ENCODE peak calls at places on chromosomes 1 and 21, in six cellular contexts. Y is H9, K is mesenchymal stem cell, S is IMR-90, O is neuronal stem cell, C is H1. N is an unnamed sample.

GRCh38 chr1:86231076-86231475 is 74.5 kb upstream of the COL24A1 start:
- DNase-seq in O (no peak), S (no peak), K (no peak), C (no peak), Y (no peak), N (no peak)

GRCh38 chr1:98437540-98437939 is 224.0 kb upstream of the SNX7 start:
- DNase-seq in C (no peak), S (no peak), Y (no peak), K (no peak), O (no peak), N (no peak)

GRCh38 chr1:209008586-209008985 is 574.9 kb upstream of the CAMK1G start:
- DNase-seq in Y (no peak), K (no peak), C (no peak), S (no peak), O (no peak), N (no peak)

GRCh38 chr1:108503062-108503740 is 53.1 kb downstream of the NBPF6 start:
- DNase-seq in Y (peak), K (peak), O (peak), C (no peak), S (peak), N (peak)

GRCh38 chr1:60848583-60849188 is 233.7 kb upstream of the NFIA start:
- DNase-seq in O (peak), Y (no peak), C (peak), K (peak), S (peak), N (peak)

GRCh38 chr1:101316801-101317200 is 80.0 kb downstream of the S1PR1 start:
- DNase-seq in K (no peak), S (no peak), O (no peak), C (no peak), Y (no peak), N (no peak)

GRCh38 chr1:70224954-70225353 is 3.8 kb downstream of the SRSF11 start:
- DNase-seq in C (no peak), Y (no peak), O (no peak), S (no peak), K (no peak), N (no peak)

GRCh38 chr1:72186733-72187307 is 95.5 kb downstream of the NEGR1 start:
- DNase-seq in C (no peak), S (peak), O (no peak), Y (no peak), K (peak), N (no peak)

GRCh38 chr1:77762072-77762476 is 2.4 kb upstream of the USP33 start:
- DNase-seq in S (peak), K (peak), O (no peak), C (no peak), Y (no peak), N (no peak)

GRCh38 chr1:169696273-169697100 is 14.9 kb downstream of the SELL start:
- DNase-seq in K (no peak), Y (no peak), S (no peak), C (no peak), O (no peak), N (peak)

GRCh38 chr1:207959141-207959825 is 48.4 kb upstream of the CD34 start:
- DNase-seq in Y (peak), K (peak), C (peak), S (peak), O (peak), N (peak)

GRCh38 chr21:46055863-46056281 is 42.0 kb upstream of the COL6A2 start:
- DNase-seq in O (no peak), C (no peak), Y (peak), S (peak), K (no peak), N (no peak)

GRCh38 chr1:26337625-26338024 is 16.3 kb downstream of the CRYBG2 start:
- DNase-seq in O (no peak), Y (peak), K (no peak), C (no peak), S (no peak), N (no peak)

GRCh38 chr1:38064232-38064903 is 17.8 kb upstream of the POU3F1 start:
- DNase-seq in Y (no peak), C (no peak), K (peak), O (no peak), S (peak), N (no peak)

GRCh38 chr1:6962390-6962955 is 177.2 kb downstream of the CAMTA1 start:
- DNase-seq in C (peak), O (no peak), K (no peak), Y (no peak), S (no peak), N (no peak)

GRCh38 chr1:54342764-54343687 is 63.2 kb downstream of the SSBP3 start:
- DNase-seq in O (no peak), K (no peak), Y (no peak), C (no peak), S (no peak), N (no peak)

GRCh38 chr1:224298344-224299330 is 31.3 kb downstream of the NVL start:
- DNase-seq in C (no peak), Y (no peak), O (no peak), S (no peak), K (no peak), N (peak)

GRCh38 chr1:168135116-168135981 is 1.4 kb downstream of the GPR161 start:
- DNase-seq in C (peak), O (no peak), S (no peak), Y (peak), K (peak), N (no peak)

GRCh38 chr1:81799939-81800740 is 594 bp upstream of the ADGRL2 start:
- DNase-seq in O (peak), Y (peak), C (peak), S (peak), K (peak), N (no peak)

GRCh38 chr1:170530972-170531757 is 801 bp upstream of the GORAB start:
- DNase-seq in O (no peak), Y (no peak), C (no peak), K (no peak), S (no peak), N (peak)

GRCh38 chr1:12327566-12327965 is 97.7 kb downstream of the VPS13D start:
- DNase-seq in O (no peak), K (no peak), S (no peak), Y (no peak), C (no peak), N (peak)

GRCh38 chr1:35448344-35448801 is 108.8 kb downstream of the KIAA0319L start:
- DNase-seq in C (no peak), O (no peak), Y (no peak), K (peak), S (peak), N (peak)

GRCh38 chr1:85465099-85465790 is at the start of gene DDAH1:
- DNase-seq in K (peak), O (no peak), Y (peak), S (peak), C (peak), N (peak)

GRCh38 chr1:207404849-207405525 is 49.1 kb upstream of the CR2 start:
- DNase-seq in O (peak), C (no peak), Y (no peak), S (peak), K (peak), N (peak)

GRCh38 chr1:94705755-94706154 is 114.4 kb upstream of the SLC44A3 start:
- DNase-seq in K (no peak), O (no peak), S (no peak), Y (no peak), C (no peak), N (no peak)

GRCh38 chr1:76289692-76290091 is 215.1 kb downstream of the ST6GALNAC3 start:
- DNase-seq in Y (no peak), C (no peak), S (no peak), K (no peak), O (no peak), N (no peak)

GRCh38 chr1:206685256-206685748 is 597 bp downstream of the MAPKAPK2 start:
- DNase-seq in Y (no peak), S (peak), C (no peak), O (peak), K (peak), N (peak)

GRCh38 chr1:53477626-53478025 is 18.4 kb downstream of the DMRTB1 start:
- DNase-seq in O (no peak), S (no peak), K (no peak), Y (peak), C (no peak), N (no peak)

DNA sequence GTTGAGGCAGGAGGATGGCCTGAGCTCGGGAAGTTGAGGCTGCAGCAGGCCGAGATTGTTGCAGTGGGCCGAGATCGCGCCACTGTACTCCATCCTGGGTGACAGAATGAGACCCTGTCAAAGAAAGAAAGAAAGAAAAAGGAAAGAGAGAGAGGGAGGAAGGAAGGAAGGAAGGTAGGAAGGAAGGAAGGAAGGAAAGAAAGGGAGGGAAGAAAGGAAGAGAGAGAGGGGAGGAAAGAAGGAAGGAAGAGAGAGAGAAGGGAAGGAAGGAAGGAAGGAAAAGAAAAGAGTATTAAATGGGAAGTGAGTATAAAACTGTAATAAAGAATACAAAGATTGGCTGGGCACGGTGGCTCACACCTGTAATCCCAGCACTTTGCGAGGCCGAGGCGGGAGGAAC is 18.4 kb upstream of the ABL2 start:
- DNase-seq in O (no peak), C (no peak), K (no peak), S (no peak), Y (no peak), N (no peak)
- H4K91ac ChIP-seq in O (no peak), C (no peak), K (no peak), S (no peak), Y (no peak), N (no peak)

GRCh38 chr1:20615946-20616345 is 17.3 kb upstream of the PINK1 start:
- DNase-seq in Y (no peak), S (no peak), O (no peak), K (no peak), C (no peak), N (no peak)
- H2AFZ ChIP-seq in Y (no peak), S (peak), O (peak), K (peak), C (no peak), N (no peak)

GRCh38 chr1:212062832-212063438 is 27.4 kb downstream of the DTL start:
- DNase-seq in Y (no peak), O (peak), C (no peak), K (peak), S (peak), N (no peak)
- H4K91ac ChIP-seq in Y (no peak), O (no peak), C (no peak), K (no peak), S (no peak), N (no peak)

DNA sequence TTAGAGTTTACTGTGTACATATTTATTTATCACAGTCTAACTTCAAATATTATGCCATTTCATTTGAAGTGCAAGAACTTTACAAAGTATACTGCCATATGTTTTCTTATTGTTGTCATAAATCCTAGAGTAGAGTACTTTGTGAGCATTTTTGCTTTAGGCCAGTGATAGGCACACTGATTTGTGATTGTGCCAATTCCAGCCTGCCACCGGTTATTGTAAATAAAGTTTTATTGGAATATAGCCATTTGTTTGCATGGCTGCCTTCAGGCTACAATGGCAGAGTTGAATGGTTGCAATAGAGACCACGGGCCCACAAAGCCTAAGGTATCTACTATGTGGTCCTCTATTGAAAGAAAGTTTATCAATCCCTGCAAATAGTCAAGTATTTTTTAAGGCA is 175.8 kb upstream of the GALNT2 start:
- DNase-seq in K (no peak), Y (no peak), C (no peak), O (no peak), S (no peak), N (no peak)
- H2AFZ ChIP-seq in K (no peak), Y (no peak), C (no peak), O (no peak), S (no peak), N (no peak)

GRCh38 chr1:203567596-203567995 is 59.0 kb upstream of the ATP2B4 start:
- DNase-seq in Y (no peak), C (no peak), S (no peak), O (no peak), K (no peak), N (peak)

GRCh38 chr1:203564024-203564423 is 62.6 kb upstream of the ATP2B4 start:
- DNase-seq in K (no peak), S (peak), O (no peak), C (no peak), Y (no peak), N (peak)

GRCh38 chr1:203559523-203559922 is 65.6 kb downstream of the OPTC start:
- DNase-seq in S (peak), O (no peak), C (no peak), Y (no peak), K (peak), N (no peak)

GRCh38 chr1:203557958-203558760 is 64.2 kb downstream of the OPTC start:
- DNase-seq in O (no peak), C (no peak), S (peak), Y (no peak), K (peak), N (peak)

GRCh38 chr1:203563291-203563690 is 63.3 kb upstream of the ATP2B4 start:
- DNase-seq in S (no peak), O (no peak), Y (no peak), K (no peak), C (no peak), N (no peak)
- H4K91ac ChIP-seq in S (peak), O (no peak), Y (no peak), K (no peak), C (no peak), N (no peak)